ENCODE peak calls at places on chromosomes 11 and 22, in six cellular contexts. H is fibroblast of lung, J is lower lobe of right lung, S is right lobe of liver, K is heart left ventricle, N is endodermal cell. D is an unnamed sample. For H3K27me3, the result is how much of the 10 kb centered on the place peaks cover.

GRCh38 chr22:42076764-42077485 is 2.6 kb upstream of the SMDT1 start:
- DNase-seq in H (no peak), N (no peak), S (no peak), J (no peak), K (no peak), D (no peak)

GRCh38 chr11:69297926-69298777 is 4.2 kb downstream of the MYEOV start:
- DNase-seq in K (peak), H (peak), N (no peak), S (peak), J (peak), D (peak)

GRCh38 chr11:35141538-35141937 is 2.6 kb downstream of the CD44 start:
- DNase-seq in K (peak), H (no peak), N (no peak), J (peak), S (peak), D (no peak)

GRCh38 chr22:36921309-36922096 is 8.1 kb downstream of the CSF2RB start:
- DNase-seq in N (peak), J (no peak), H (no peak), S (no peak), K (no peak), D (no peak)

GRCh38 chr22:47575291-47575690 is 812.8 kb downstream of the TBC1D22A start:
- DNase-seq in S (peak), H (no peak), J (no peak), K (no peak), N (no peak), D (no peak)

GRCh38 chr11:127524618-127525017 is 524.0 kb upstream of the KIRREL3 start:
- DNase-seq in H (no peak), N (no peak), J (no peak), S (no peak), K (no peak), D (no peak)

GRCh38 chr22:44620129-44620840 is 81.7 kb upstream of the PRR5 start:
- DNase-seq in H (peak), K (peak), S (peak), N (peak), J (peak), D (no peak)

GRCh38 chr11:64490562-64491216 is 100.3 kb upstream of the SLC22A12 start:
- DNase-seq in J (no peak), K (no peak), S (no peak), N (no peak), H (no peak), D (no peak)

GRCh38 chr11:75706260-75706729 is 11.3 kb upstream of the MOGAT2 start:
- DNase-seq in H (peak), K (peak), N (peak), S (peak), J (peak), D (peak)

GRCh38 chr11:15885913-15886698 is 470.2 kb downstream of the SOX6 start:
- DNase-seq in H (no peak), N (no peak), J (no peak), K (no peak), S (no peak), D (no peak)

DNA sequence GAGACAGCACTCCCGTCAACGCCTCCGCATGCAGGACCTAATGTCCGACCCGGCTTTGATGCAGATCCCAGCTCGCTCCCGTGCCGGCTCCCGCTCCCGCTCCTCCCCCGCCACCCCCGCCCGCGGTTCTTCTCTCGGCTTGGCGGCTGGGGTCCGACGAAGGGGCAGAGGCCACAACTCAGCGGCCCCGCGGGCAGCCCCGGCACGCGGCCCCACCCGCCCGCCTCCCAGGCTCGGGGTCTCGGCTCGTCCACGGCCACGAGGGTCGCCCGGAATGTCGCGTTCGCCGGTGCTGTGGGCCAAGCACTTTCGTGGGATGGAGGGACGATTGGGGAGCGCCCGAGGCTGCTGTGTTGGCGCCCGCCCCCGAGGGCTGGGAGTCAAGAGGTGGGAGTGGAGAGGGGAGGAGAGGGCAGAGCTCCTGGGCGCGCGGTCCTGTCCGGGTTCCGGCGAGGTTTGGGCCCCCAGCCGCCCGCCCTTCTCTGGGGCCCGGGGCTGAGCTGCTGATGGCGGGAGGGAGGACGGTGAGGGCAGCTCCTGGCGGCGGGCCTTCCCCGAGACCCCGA is 5.3 kb upstream of the TBX1 start:
- DNase-seq in N (peak), K (no peak), J (no peak), S (no peak), H (no peak), D (no peak)
- H3K27me3 ChIP-seq in N (half or more), K (half or more), J (half or more), S (under half), H (half or more), D (under half)

DNA sequence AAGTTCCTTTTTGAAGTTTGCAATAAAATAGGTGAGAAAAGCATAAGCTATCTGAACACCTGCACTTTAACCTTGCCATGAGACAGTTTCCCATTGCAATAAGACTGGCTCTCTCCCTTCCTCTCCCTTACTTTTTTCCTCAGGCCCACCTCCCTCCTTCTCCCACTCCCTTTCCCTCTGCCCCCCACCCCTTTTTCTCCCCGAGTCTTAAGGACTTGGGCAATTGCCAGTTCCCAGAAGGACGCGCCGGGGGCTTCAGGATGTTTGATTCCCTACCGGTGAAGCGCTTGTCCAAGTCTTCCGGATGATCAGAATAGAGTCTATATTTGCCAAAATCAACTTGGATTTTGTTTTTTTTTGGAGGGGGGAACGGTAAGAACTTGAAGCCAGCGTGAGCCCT is 2.1 kb upstream of the DBX1 start:
- DNase-seq in K (no peak), S (no peak), J (no peak), H (no peak), N (peak), D (no peak)
- H3K27me3 ChIP-seq in K (half or more), S (under half), J (half or more), H (half or more), N (half or more), D (half or more)

GRCh38 chr11:124869331-124869730 is 4.1 kb downstream of the ROBO3 start:
- DNase-seq in S (no peak), J (no peak), N (peak), K (no peak), H (no peak), D (no peak)
- H3K27me3 ChIP-seq in S (under half), J (half or more), N (half or more), K (half or more), H (half or more), D (half or more)

GRCh38 chr22:49582171-49582570 is 245.5 kb downstream of the BRD1 start:
- DNase-seq in K (no peak), N (no peak), S (no peak), H (no peak), J (no peak), D (no peak)

GRCh38 chr22:49585695-49586243 is 241.9 kb downstream of the BRD1 start:
- DNase-seq in J (peak), H (no peak), K (no peak), S (no peak), N (no peak), D (no peak)

GRCh38 chr22:49582671-49583070 is 245.0 kb downstream of the BRD1 start:
- DNase-seq in J (peak), N (no peak), K (no peak), H (no peak), S (no peak), D (no peak)

GRCh38 chr22:49583886-49584505 is 243.7 kb downstream of the BRD1 start:
- DNase-seq in K (no peak), N (peak), H (no peak), J (no peak), S (no peak), D (no peak)

GRCh38 chr22:49583341-49583740 is 244.3 kb downstream of the BRD1 start:
- DNase-seq in N (peak), H (no peak), K (no peak), S (no peak), J (no peak), D (no peak)
- H3K27me3 ChIP-seq in N (under half), H (under half), K (under half), S (under half), J (under half), D (under half)

GRCh38 chr11:66484825-66485380 is 4.7 kb downstream of the DPP3 start:
- DNase-seq in H (no peak), S (no peak), N (no peak), K (no peak), J (no peak), D (no peak)
- H3K27me3 ChIP-seq in H (under half), S (under half), N (under half), K (under half), J (under half), D (under half)

DNA sequence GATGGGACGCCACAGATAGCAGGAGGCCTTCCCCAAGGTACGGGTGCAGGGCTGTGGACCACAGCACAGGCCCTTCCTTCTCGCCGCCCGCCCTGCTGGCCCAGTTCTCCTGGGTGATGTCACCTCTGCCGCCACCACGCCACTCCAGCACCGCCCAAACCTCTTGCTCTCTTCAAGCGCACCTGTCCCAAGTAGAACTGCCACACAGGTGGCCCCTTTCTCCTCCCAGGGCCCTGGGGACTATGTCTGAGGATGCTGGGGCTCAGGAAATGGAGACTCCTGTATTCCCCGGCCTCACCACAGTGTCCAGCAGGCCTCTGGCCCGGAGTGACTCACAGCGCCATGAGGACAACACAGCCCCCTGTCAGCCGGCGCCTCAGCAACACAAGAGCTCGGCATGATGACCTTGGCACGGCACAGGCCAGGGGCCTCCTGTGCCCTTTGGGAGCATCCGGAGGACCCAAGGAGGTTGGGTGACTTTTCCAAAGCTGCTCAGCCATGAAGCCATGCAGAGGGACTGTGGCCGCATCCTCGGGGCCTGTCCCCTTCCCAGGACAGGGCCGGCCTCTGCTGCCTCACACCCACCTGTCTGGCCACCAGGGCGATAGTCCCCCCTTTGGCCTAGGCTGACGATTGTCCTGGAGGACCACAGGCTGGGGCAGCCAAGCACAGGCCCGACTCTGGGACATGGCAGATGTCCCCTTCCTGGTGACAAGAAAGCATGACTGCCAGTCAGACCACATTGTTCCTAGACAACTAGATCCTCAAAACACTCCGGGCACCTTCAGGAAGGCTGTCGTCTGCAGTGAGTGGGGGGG is 1023.5 kb downstream of the BRD1 start:
- DNase-seq in N (peak), J (no peak), S (peak), H (no peak), K (no peak), D (no peak)
- H3K27me3 ChIP-seq in N (under half), J (under half), S (under half), H (under half), K (under half), D (under half)